ENCODE peak calls at places on chromosomes 4 and X, in six cellular contexts. D is lower leg skin; M is stimulated activated CD4-positive, alpha-beta T cell treated with anti-CD3 and anti-CD28 coated beads, Interleukin-4, amount 100 ng/mL, for 4 hours; R is AG09319; N is Jurkat, Clone E6-1; V is activated T-cell treated with anti-CD3 and anti-CD28 coated beads, Interleukin-2, amount 50 U/mL, for 72 hours. J is an unnamed sample.
A peak's percentile ranks its signal among the peaks of the same experiment; 100 is the strongest.

GRCh38 chr4:76594152-76594551 is 159.1 kb downstream of the SHROOM3 start:
- DNase-seq in D (no peak), M (no peak), R (no peak), N (no peak), V (no peak), J (no peak)

GRCh38 chr4:141721174-141721573 is 84.8 kb downstream of the IL15 start:
- DNase-seq in D (no peak), M (no peak), R (no peak), N (no peak), V (no peak), J (no peak)

GRCh38 chr4:41050116-41050515 is 164.2 kb downstream of the APBB2 start:
- DNase-seq in D (no peak), M (no peak), R (no peak), N (no peak), V (no peak), J (no peak)

GRCh38 chr4:107989537-107990386 is at the start of gene HADH:
- DNase-seq in D (peak; percentile 91), M (peak; percentile 93), R (peak; percentile 67), N (peak; percentile 90), V (peak; percentile 96), J (peak; percentile 97)

GRCh38 chrX:98568795-98569194 is 1685.1 kb downstream of the RPA4 start:
- DNase-seq in D (no peak), M (no peak), R (no peak), N (no peak), V (no peak), J (no peak)

GRCh38 chr4:55468724-55469123 is 73.0 kb downstream of the TMEM165 start:
- DNase-seq in D (no peak), M (no peak), R (no peak), N (no peak), V (no peak), J (no peak)

GRCh38 chr4:6125103-6125651 is 75.2 kb downstream of the JAKMIP1 start:
- DNase-seq in D (no peak), M (no peak), R (no peak), N (no peak), V (no peak), J (no peak)

GRCh38 chr4:37648084-37648817 is 37.9 kb downstream of the RELL1 start:
- DNase-seq in D (peak; percentile 67), M (no peak), R (peak; percentile 86), N (no peak), V (no peak), J (no peak)

GRCh38 chr4:76886214-76886613 is 11.7 kb downstream of the SOWAHB start:
- DNase-seq in D (no peak), M (no peak), R (no peak), N (no peak), V (no peak), J (no peak)

GRCh38 chrX:103747199-103747598 is 29.4 kb upstream of the PLP1 start:
- DNase-seq in D (no peak), M (no peak), R (no peak), N (no peak), V (no peak), J (no peak)

GRCh38 chr4:118335316-118335715 is 17.5 kb downstream of the PRSS12 start:
- DNase-seq in D (no peak), M (no peak), R (no peak), N (no peak), V (no peak), J (no peak)

GRCh38 chr4:105092356-105092755 is 54.3 kb upstream of the TET2 start:
- DNase-seq in D (peak; percentile 22), M (no peak), R (no peak), N (no peak), V (no peak), J (no peak)

GRCh38 chr4:58603951-58604350 is 1493.8 kb upstream of the IGFBP7 start:
- DNase-seq in D (no peak), M (no peak), R (no peak), N (no peak), V (no peak), J (no peak)

GRCh38 chr4:168811793-168812651 is 198.0 kb downstream of the CBR4 start:
- DNase-seq in D (no peak), M (no peak), R (no peak), N (no peak), V (no peak), J (no peak)

GRCh38 chrX:44828008-44828605 is 15.7 kb upstream of the DUSP21 start:
- DNase-seq in D (no peak), M (no peak), R (peak; percentile 23), N (no peak), V (no peak), J (no peak)

GRCh38 chr4:100823066-100823992 is 305.5 kb upstream of the EMCN start:
- DNase-seq in D (no peak), M (no peak), R (no peak), N (no peak), V (peak; percentile 62), J (no peak)

GRCh38 chrX:139905041-139905440 is 27.8 kb downstream of the ATP11C start:
- DNase-seq in D (no peak), M (no peak), R (no peak), N (no peak), V (no peak), J (no peak)

GRCh38 chr4:76688737-76689078 is 209.2 kb downstream of the SOWAHB start:
- DNase-seq in D (no peak), M (no peak), R (no peak), N (no peak), V (no peak), J (no peak)

GRCh38 chr4:121256346-121256745 is 92.2 kb upstream of the TNIP3 start:
- DNase-seq in D (no peak), M (peak; percentile 72), R (peak; percentile 54), N (peak; percentile 50), V (peak; percentile 77), J (no peak)

GRCh38 chr4:7761720-7762119 is 177.9 kb downstream of the AFAP1 start:
- DNase-seq in D (peak; percentile 54), M (peak; percentile 46), R (peak; percentile 14), N (peak; percentile 20), V (peak; percentile 43), J (no peak)

GRCh38 chr4:99457270-99457669 is 22.1 kb upstream of the ADH7 start:
- DNase-seq in D (no peak), M (no peak), R (no peak), N (no peak), V (no peak), J (no peak)

GRCh38 chr4:16377887-16378286 is 151.6 kb upstream of the TAPT1 start:
- DNase-seq in D (no peak), M (no peak), R (no peak), N (no peak), V (no peak), J (no peak)

GRCh38 chr4:85603437-85604336 is 128.7 kb downstream of the ARHGAP24 start:
- DNase-seq in D (no peak), M (no peak), R (no peak), N (no peak), V (no peak), J (no peak)

GRCh38 chr4:168711197-168712120 is 214.6 kb downstream of the PALLD start:
- DNase-seq in D (peak; percentile 31), M (no peak), R (peak; percentile 25), N (no peak), V (no peak), J (no peak)

GRCh38 chrX:24498181-24498580 is 33.1 kb downstream of the PDK3 start:
- DNase-seq in D (no peak), M (peak; percentile 11), R (no peak), N (no peak), V (peak; percentile 12), J (no peak)

GRCh38 chr4:25890653-25891485 is 23.2 kb upstream of the SMIM20 start:
- DNase-seq in D (no peak), M (no peak), R (no peak), N (no peak), V (no peak), J (no peak)

GRCh38 chrX:135185795-135186443 is 14.7 kb upstream of the CT55 start:
- DNase-seq in D (peak; percentile 19), M (peak; percentile 19), R (peak; percentile 24), N (peak; percentile 41), V (peak; percentile 31), J (no peak)

GRCh38 chr4:141580523-141580922 is 55.9 kb upstream of the IL15 start:
- DNase-seq in D (no peak), M (no peak), R (no peak), N (no peak), V (no peak), J (no peak)

GRCh38 chrX:17564689-17565409 is 172.4 kb upstream of the SCML1 start:
- DNase-seq in D (no peak), M (no peak), R (peak; percentile 23), N (no peak), V (no peak), J (no peak)

GRCh38 chr4:163558539-163559044 is 64.1 kb downstream of the TMA16 start:
- DNase-seq in D (peak; percentile 29), M (no peak), R (no peak), N (no peak), V (no peak), J (peak; percentile 33)

GRCh38 chrX:143633530-143634372 is 2.1 kb downstream of the SLITRK4 start:
- DNase-seq in D (no peak), M (no peak), R (no peak), N (no peak), V (no peak), J (no peak)

GRCh38 chr4:10160280-10160856 is 43.8 kb upstream of the WDR1 start:
- DNase-seq in D (no peak), M (no peak), R (no peak), N (peak; percentile 74), V (no peak), J (no peak)

GRCh38 chrX:153772608-153773217 is 8.1 kb upstream of the SRPK3 start:
- DNase-seq in D (no peak), M (no peak), R (no peak), N (no peak), V (no peak), J (no peak)

GRCh38 chrX:110425222-110425621 is 66.6 kb downstream of the RTL9 start:
- DNase-seq in D (no peak), M (no peak), R (no peak), N (no peak), V (no peak), J (no peak)

GRCh38 chrX:121191779-121192178 is 144.4 kb downstream of the GLUD2 start:
- DNase-seq in D (no peak), M (no peak), R (no peak), N (no peak), V (no peak), J (no peak)

GRCh38 chrX:47539860-47540259 is 21.1 kb upstream of the ARAF start:
- DNase-seq in D (no peak), M (no peak), R (no peak), N (no peak), V (no peak), J (no peak)

GRCh38 chr4:28451346-28451745 is 1590.7 kb downstream of the STIM2 start:
- DNase-seq in D (no peak), M (no peak), R (no peak), N (no peak), V (no peak), J (no peak)

GRCh38 chr4:38800366-38800765 is 4.2 kb downstream of the TLR1 start:
- DNase-seq in D (no peak), M (no peak), R (no peak), N (no peak), V (no peak), J (no peak)